ENCODE peak calls at places on chromosomes 12 and 14, in eight cellular contexts. B is HTR-8/SVneo; L is CMK; R is GM03348; F is activated T-cell treated with anti-CD3 and anti-CD28 coated beads, Interleukin-2, amount 50 U/mL, for 72 hours; D is mucosa of gallbladder; W is GM04503; Z is BJ. J is an unnamed sample.

GRCh38 chr14:92503756-92504491 is 9.7 kb upstream of the RIN3 start:
- DNase-seq in W (peak; percentile 77), R (peak; percentile 66), F (no peak), D (no peak), L (no peak), Z (peak; percentile 69), B (peak; percentile 90), J (no peak)

GRCh38 chr12:106081606-106082005 is 57.1 kb downstream of the NUAK1 start:
- DNase-seq in W (no peak), R (no peak), F (no peak), B (peak; percentile 39), L (no peak), Z (no peak), D (no peak), J (no peak)

GRCh38 chr12:94650143-94651056 is at the start of gene TMCC3:
- DNase-seq in F (peak; percentile 36), W (no peak), B (peak; percentile 36), D (no peak), Z (no peak), L (no peak), R (peak; percentile 62), J (peak; percentile 48)

GRCh38 chr14:55609681-55610080 is 29.7 kb downstream of the KTN1 start:
- DNase-seq in R (peak; percentile 53), Z (peak; percentile 22), B (no peak), W (peak; percentile 37), F (no peak), L (no peak), D (no peak), J (no peak)

GRCh38 chr14:76926521-76927251 is 100.5 kb downstream of the LRRC74A start:
- DNase-seq in L (no peak), B (no peak), F (peak; percentile 37), Z (no peak), W (no peak), D (peak; percentile 58), R (peak; percentile 83), J (no peak)

GRCh38 chr12:3973939-3974644 is 100.9 kb upstream of the PARP11 start:
- DNase-seq in F (no peak), B (no peak), Z (no peak), D (no peak), L (peak; percentile 53), W (no peak), R (no peak), J (no peak)

GRCh38 chr12:132521726-132522292 is 31.9 kb downstream of the FBRSL1 start:
- DNase-seq in B (no peak), L (no peak), F (no peak), D (no peak), Z (no peak), R (no peak), W (no peak), J (no peak)

GRCh38 chr12:114679452-114679875 is 4.5 kb downstream of the TBX3 start:
- DNase-seq in W (no peak), L (no peak), F (no peak), Z (no peak), R (no peak), D (no peak), B (no peak), J (no peak)

GRCh38 chr14:92942576-92942975 is 19.6 kb downstream of the CHGA start:
- DNase-seq in F (no peak), D (no peak), R (no peak), W (no peak), Z (no peak), L (no peak), B (no peak), J (no peak)

GRCh38 chr14:37241206-37241605 is 43.5 kb downstream of the MIPOL1 start:
- DNase-seq in W (no peak), F (no peak), R (no peak), D (no peak), L (no peak), Z (no peak), B (no peak), J (no peak)

GRCh38 chr14:42140831-42141279 is 534.2 kb downstream of the LRFN5 start:
- DNase-seq in D (no peak), R (peak; percentile 10), B (peak; percentile 3), F (no peak), L (no peak), Z (no peak), W (peak; percentile 21), J (no peak)

GRCh38 chr12:42299392-42300308 is 26.2 kb downstream of the ZCRB1 start:
- DNase-seq in Z (no peak), B (no peak), D (no peak), F (peak; percentile 63), L (no peak), W (no peak), R (no peak), J (no peak)

GRCh38 chr14:89856871-89857345 is 97.6 kb downstream of the EFCAB11 start:
- DNase-seq in R (peak; percentile 34), B (no peak), D (no peak), W (no peak), L (no peak), F (no peak), Z (peak; percentile 36), J (no peak)

GRCh38 chr14:55384536-55384935 is 27.1 kb downstream of the ATG14 start:
- DNase-seq in R (no peak), F (no peak), L (peak; percentile 22), W (no peak), Z (no peak), D (no peak), B (no peak), J (no peak)

GRCh38 chr14:20434701-20435453 is 1.1 kb downstream of the KLHL33 start:
- DNase-seq in Z (no peak), F (no peak), L (no peak), R (peak; percentile 45), W (no peak), D (peak; percentile 43), B (no peak), J (peak; percentile 33)

GRCh38 chr14:76101980-76102379 is 49.7 kb upstream of the GPATCH2L start:
- DNase-seq in L (no peak), D (no peak), R (no peak), F (no peak), W (no peak), B (peak; percentile 38), Z (no peak), J (no peak)

GRCh38 chr12:106300761-106301160 is 1.8 kb upstream of the TCP11L2 start:
- DNase-seq in D (no peak), R (no peak), B (no peak), L (no peak), W (no peak), F (no peak), Z (no peak), J (no peak)

J was measured in WTC11.